ENCODE peak calls at places on chromosomes 3 and 15, in nine cellular contexts. H, X, L, O, J, D, U, B and P are unnamed samples.

GRCh38 chr3:59573911-59574310 is 524.1 kb upstream of the CFAP20DC start:
- DNase-seq in H (no peak), X (no peak), L (no peak), O (no peak), J (peak), D (peak), U (no peak), B (no peak), P (no peak)

GRCh38 chr3:101068876-101069606 is 75.8 kb upstream of the ABI3BP start:
- DNase-seq in H (no peak), X (no peak), L (no peak), O (no peak), J (no peak), D (no peak), U (no peak), B (no peak), P (no peak)

GRCh38 chr3:98589331-98589870 is 4.0 kb downstream of the CPOX start:
- DNase-seq in H (no peak), X (no peak), L (no peak), O (no peak), J (no peak), D (no peak), U (no peak), B (no peak), P (no peak)

GRCh38 chr3:89851974-89852621 is 744.7 kb downstream of the EPHA3 start:
- DNase-seq in H (no peak), X (no peak), L (peak), O (peak), J (peak), D (no peak), U (peak), B (no peak), P (no peak)

GRCh38 chr15:95557226-95558046 is 773.1 kb upstream of the NR2F2 start:
- DNase-seq in H (no peak), X (no peak), L (peak), O (no peak), J (peak), D (no peak), U (peak), B (no peak), P (no peak)

GRCh38 chr3:191721390-191721801 is 260.4 kb downstream of the PYDC2 start:
- DNase-seq in H (no peak), X (no peak), L (no peak), O (no peak), J (no peak), D (no peak), U (no peak), B (no peak), P (no peak)

GRCh38 chr3:130626021-130626420 is 109.0 kb downstream of the COL6A6 start:
- DNase-seq in H (no peak), X (no peak), L (no peak), O (no peak), J (no peak), D (no peak), U (no peak), B (no peak), P (no peak)

GRCh38 chr3:119194237-119195150 is 21.1 kb downstream of the UPK1B start:
- DNase-seq in H (no peak), X (no peak), L (no peak), O (no peak), J (no peak), D (no peak), U (no peak), B (no peak), P (no peak)

GRCh38 chr3:52809821-52810377 is 15.3 kb downstream of the ITIH3 start:
- DNase-seq in H (no peak), X (no peak), L (no peak), O (no peak), J (no peak), D (no peak), U (peak), B (no peak), P (no peak)

GRCh38 chr3:79490165-79491028 is 277.4 kb downstream of the ROBO1 start:
- DNase-seq in H (no peak), X (no peak), L (no peak), O (no peak), J (peak), D (no peak), U (no peak), B (no peak), P (no peak)